ENCODE peak calls at places on chromosome 7, in eight cellular contexts. V is AG04450; O is GM23338; U is heart right ventricle; Y is upper lobe of right lung; R is endothelial cell; Q is NCI-H524; F is activated CD8-positive, alpha-beta memory T cell treated with anti-CD3 and anti-CD28 coated beads for 1 hour. A is an unnamed sample.

GRCh38 chr7:148336411-148336810 is 254.2 kb upstream of the C7orf33 start:
- DNase-seq in Q (no peak), Y (no peak), R (no peak), F (no peak), O (no peak), U (no peak), V (no peak), A (no peak)

GRCh38 chr7:89714131-89714530 is 440.1 kb upstream of the STEAP1 start:
- DNase-seq in Q (no peak), O (no peak), F (no peak), U (no peak), Y (no peak), R (no peak), V (no peak), A (no peak)

GRCh38 chr7:17206354-17206905 is 92.0 kb upstream of the AHR start:
- DNase-seq in Y (no peak), F (no peak), U (no peak), O (no peak), V (no peak), R (no peak), Q (no peak), A (no peak)

GRCh38 chr7:96720843-96721242 is 11.2 kb upstream of the SEM1 start:
- DNase-seq in Q (no peak), O (no peak), Y (no peak), R (no peak), V (no peak), F (no peak), U (no peak), A (no peak)

GRCh38 chr7:68384581-68384980 is 1213.7 kb upstream of the AUTS2 start:
- DNase-seq in R (no peak), F (no peak), Y (no peak), O (no peak), Q (no peak), U (no peak), V (no peak), A (no peak)

GRCh38 chr7:77427996-77428603 is 12.0 kb upstream of the GSAP start:
- DNase-seq in O (peak), F (no peak), V (no peak), R (no peak), U (peak), Y (no peak), Q (no peak), A (peak)

GRCh38 chr7:77330169-77330882 is 85.8 kb downstream of the GSAP start:
- DNase-seq in F (no peak), Y (no peak), Q (no peak), R (no peak), V (no peak), U (peak), O (no peak), A (no peak)

GRCh38 chr7:102306916-102307677 is 20.4 kb downstream of the SH2B2 start:
- DNase-seq in V (peak), R (no peak), Q (no peak), F (no peak), Y (peak), U (peak), O (peak), A (peak)

GRCh38 chr7:29815181-29816105 is 9.1 kb downstream of the WIPF3 start:
- DNase-seq in V (no peak), U (no peak), Q (no peak), Y (no peak), R (no peak), F (no peak), O (no peak), A (no peak)

GRCh38 chr7:99083068-99083651 is 60.7 kb downstream of the SMURF1 start:
- DNase-seq in U (no peak), Y (no peak), O (no peak), V (no peak), R (no peak), F (no peak), Q (no peak), A (peak)

GRCh38 chr7:30521532-30521931 is 16.9 kb upstream of the GGCT start:
- DNase-seq in V (no peak), Q (no peak), F (no peak), U (peak), O (no peak), Y (no peak), R (no peak), A (peak)

GRCh38 chr7:136940122-136940521 is 71.7 kb downstream of the CHRM2 start:
- DNase-seq in V (no peak), O (no peak), Y (no peak), F (no peak), R (no peak), Q (no peak), U (no peak), A (no peak)

GRCh38 chr7:146146866-146147265 is 30.3 kb downstream of the CNTNAP2 start:
- DNase-seq in F (no peak), Q (no peak), O (no peak), R (no peak), V (no peak), Y (no peak), U (no peak), A (no peak)

GRCh38 chr7:157498690-157499089 is 161.9 kb downstream of the DNAJB6 start:
- DNase-seq in F (no peak), O (no peak), Y (peak), R (no peak), V (no peak), Q (no peak), U (no peak), A (peak)

GRCh38 chr7:26910221-26910620 is 45.8 kb upstream of the SKAP2 start:
- DNase-seq in V (no peak), F (no peak), O (peak), Y (no peak), Q (no peak), R (no peak), U (no peak), A (peak)

GRCh38 chr7:103657474-103657894 is 211.5 kb upstream of the SLC26A5 start:
- DNase-seq in R (no peak), U (no peak), Q (no peak), F (no peak), O (no peak), Y (no peak), V (no peak), A (no peak)

GRCh38 chr7:22457471-22457870 is 42.5 kb downstream of the STEAP1B start:
- DNase-seq in F (no peak), R (no peak), V (no peak), Y (no peak), Q (no peak), U (no peak), O (no peak), A (no peak)

GRCh38 chr7:4552985-4553384 is 129.1 kb upstream of the FOXK1 start:
- DNase-seq in R (no peak), V (no peak), O (no peak), F (no peak), Q (no peak), U (no peak), Y (no peak), A (no peak)

GRCh38 chr7:8157296-8157695 is 104.7 kb downstream of the ICA1 start:
- DNase-seq in O (no peak), F (no peak), Q (no peak), V (no peak), R (no peak), Y (no peak), U (no peak), A (no peak)

GRCh38 chr7:42766810-42767423 is 145.0 kb downstream of the C7orf25 start:
- DNase-seq in O (no peak), R (no peak), U (no peak), Y (no peak), Q (no peak), V (no peak), F (no peak), A (no peak)

GRCh38 chr7:72924748-72925545 is at the start of gene POM121:
- DNase-seq in Q (peak), O (peak), U (peak), Y (peak), V (peak), R (peak), F (peak), A (peak)

GRCh38 chr7:93715234-93715633 is 140.7 kb upstream of the CALCR start:
- DNase-seq in R (peak), Q (peak), O (peak), F (no peak), Y (peak), U (peak), V (peak), A (no peak)

GRCh38 chr7:86784765-86785164 is 141.1 kb downstream of the GRM3 start:
- DNase-seq in Y (no peak), V (no peak), R (no peak), F (no peak), Q (no peak), U (no peak), O (no peak), A (no peak)

GRCh38 chr7:73831656-73832579 is 1.1 kb downstream of the CLDN4 start:
- DNase-seq in R (no peak), F (no peak), Q (peak), U (no peak), O (peak), Y (peak), V (no peak), A (peak)

GRCh38 chr7:18829518-18830252 is 287.8 kb downstream of the TWIST1 start:
- DNase-seq in V (no peak), U (no peak), F (no peak), Q (no peak), Y (no peak), R (no peak), O (no peak), A (peak)

GRCh38 chr7:11343818-11344413 is 370.2 kb downstream of the PHF14 start:
- DNase-seq in R (peak), F (no peak), Q (peak), U (no peak), Y (no peak), V (peak), O (peak), A (no peak)

GRCh38 chr7:158683541-158683940 is 21.1 kb downstream of the NCAPG2 start:
- DNase-seq in U (no peak), R (no peak), F (no peak), Y (no peak), O (no peak), Q (no peak), V (no peak), A (no peak)

GRCh38 chr7:147639037-147639436 is 951.5 kb upstream of the C7orf33 start:
- DNase-seq in O (peak), F (no peak), R (no peak), Y (no peak), U (no peak), Q (no peak), V (no peak), A (no peak)

GRCh38 chr7:27165089-27165654 is at the start of gene HOXA9:
- DNase-seq in V (no peak), R (no peak), Q (no peak), O (peak), U (no peak), Y (peak), F (no peak), A (peak)

GRCh38 chr7:96989241-96989858 is 16.0 kb upstream of the DLX6 start:
- DNase-seq in Q (no peak), V (no peak), F (no peak), Y (no peak), O (peak), U (no peak), R (no peak), A (no peak)

GRCh38 chr7:73909996-73910395 is 49.0 kb downstream of the TMEM270 start:
- DNase-seq in O (no peak), V (no peak), Q (no peak), Y (peak), F (no peak), R (no peak), U (no peak), A (no peak)

GRCh38 chr7:148987751-148988512 is 40.4 kb downstream of the PDIA4 start:
- DNase-seq in Q (peak), V (no peak), Y (no peak), U (no peak), F (no peak), O (peak), R (no peak), A (peak)

GRCh38 chr7:32255036-32255435 is 184.8 kb upstream of the PDE1C start:
- DNase-seq in R (no peak), O (peak), V (no peak), Q (peak), Y (no peak), U (no peak), F (no peak), A (no peak)